ENCODE peak calls at places on chromosomes 1 and 21, in six cellular contexts. One of them, this sample, is unnamed.

GRCh38 chr1:78716186-78716585 is 66.6 kb downstream of the IFI44 start:
- DNase-seq in GM06990: no peak
- DNase-seq in CD8-positive, alpha-beta T cell: no peak
- DNase-seq in GM20000: no peak
- DNase-seq in glutamatergic neuron: no peak
- DNase-seq in BJ: no peak
- DNase-seq in this sample: no peak

GRCh38 chr21:26965567-26966359 is 1.1 kb downstream of the ADAMTS5 start:
- DNase-seq in BJ: no peak
- DNase-seq in GM20000: peak; percentile 25
- DNase-seq in GM06990: no peak
- DNase-seq in CD8-positive, alpha-beta T cell: no peak
- DNase-seq in glutamatergic neuron: peak; percentile 87
- DNase-seq in this sample: peak; percentile 20

GRCh38 chr1:42721926-42722325 is 18.1 kb downstream of the CLDN19 start:
- DNase-seq in glutamatergic neuron: no peak
- DNase-seq in BJ: no peak
- DNase-seq in GM20000: no peak
- DNase-seq in GM06990: no peak
- DNase-seq in CD8-positive, alpha-beta T cell: no peak
- DNase-seq in this sample: no peak

GRCh38 chr1:156233421-156234127 is 8.4 kb upstream of the BGLAP start:
- DNase-seq in glutamatergic neuron: no peak
- DNase-seq in BJ: peak; percentile 60
- DNase-seq in GM20000: no peak
- DNase-seq in CD8-positive, alpha-beta T cell: no peak
- DNase-seq in GM06990: no peak
- DNase-seq in this sample: no peak

GRCh38 chr1:53705446-53706096 is 33.4 kb downstream of the GLIS1 start:
- DNase-seq in BJ: no peak
- DNase-seq in CD8-positive, alpha-beta T cell: no peak
- DNase-seq in GM20000: no peak
- DNase-seq in GM06990: no peak
- DNase-seq in glutamatergic neuron: no peak
- DNase-seq in this sample: no peak

GRCh38 chr1:25700626-25701025 is 84.0 kb downstream of the MAN1C1 start:
- DNase-seq in glutamatergic neuron: peak; percentile 73
- DNase-seq in CD8-positive, alpha-beta T cell: no peak
- DNase-seq in GM20000: no peak
- DNase-seq in BJ: no peak
- DNase-seq in GM06990: no peak
- DNase-seq in this sample: no peak

GRCh38 chr21:30268608-30269197 is 14.0 kb downstream of the KRTAP24-1 start:
- DNase-seq in GM06990: no peak
- DNase-seq in glutamatergic neuron: no peak
- DNase-seq in GM20000: no peak
- DNase-seq in BJ: no peak
- DNase-seq in CD8-positive, alpha-beta T cell: no peak
- DNase-seq in this sample: no peak

GRCh38 chr1:10495475-10495817 is 20.7 kb downstream of the PEX14 start:
- DNase-seq in BJ: no peak
- DNase-seq in GM20000: no peak
- DNase-seq in GM06990: no peak
- DNase-seq in CD8-positive, alpha-beta T cell: no peak
- DNase-seq in glutamatergic neuron: peak; percentile 63
- DNase-seq in this sample: no peak

GRCh38 chr1:109513110-109513702 is 3.7 kb upstream of the AMIGO1 start:
- DNase-seq in glutamatergic neuron: no peak
- DNase-seq in GM20000: no peak
- DNase-seq in GM06990: no peak
- DNase-seq in CD8-positive, alpha-beta T cell: no peak
- DNase-seq in BJ: no peak
- DNase-seq in this sample: no peak

GRCh38 chr21:42183374-42184266 is 35.3 kb upstream of the ABCG1 start:
- DNase-seq in glutamatergic neuron: no peak
- DNase-seq in BJ: no peak
- DNase-seq in GM20000: no peak
- DNase-seq in GM06990: no peak
- DNase-seq in CD8-positive, alpha-beta T cell: no peak
- DNase-seq in this sample: no peak

GRCh38 chr1:76073471-76073870 is 1.1 kb upstream of the ST6GALNAC3 start:
- DNase-seq in glutamatergic neuron: no peak
- DNase-seq in GM06990: no peak
- DNase-seq in BJ: peak; percentile 41
- DNase-seq in CD8-positive, alpha-beta T cell: no peak
- DNase-seq in GM20000: no peak
- DNase-seq in this sample: no peak

GRCh38 chr1:76075877-76076276 is 1.3 kb downstream of the ST6GALNAC3 start:
- DNase-seq in glutamatergic neuron: no peak
- DNase-seq in GM06990: peak; percentile 48
- DNase-seq in CD8-positive, alpha-beta T cell: no peak
- DNase-seq in BJ: no peak
- DNase-seq in GM20000: no peak
- DNase-seq in this sample: no peak

GRCh38 chr1:76075188-76075489 is 593 bp downstream of the ST6GALNAC3 start:
- DNase-seq in glutamatergic neuron: no peak
- DNase-seq in BJ: no peak
- DNase-seq in GM06990: no peak
- DNase-seq in GM20000: no peak
- DNase-seq in CD8-positive, alpha-beta T cell: no peak
- DNase-seq in this sample: no peak

GRCh38 chr1:76070538-76070937 is 4.0 kb upstream of the ST6GALNAC3 start:
- DNase-seq in CD8-positive, alpha-beta T cell: no peak
- DNase-seq in GM20000: no peak
- DNase-seq in BJ: no peak
- DNase-seq in GM06990: no peak
- DNase-seq in glutamatergic neuron: no peak
- DNase-seq in this sample: no peak

GRCh38 chr1:76074321-76075187 is at the start of gene ST6GALNAC3:
- DNase-seq in CD8-positive, alpha-beta T cell: peak; percentile 63
- DNase-seq in glutamatergic neuron: peak; percentile 85
- DNase-seq in GM06990: peak; percentile 77
- DNase-seq in BJ: no peak
- DNase-seq in GM20000: peak; percentile 77
- DNase-seq in this sample: peak; percentile 79
- TF ChIP-seq CTCF in CD8-positive, alpha-beta T cell: no peak
- TF ChIP-seq CTCF in glutamatergic neuron: no peak
- TF ChIP-seq CTCF in GM06990: no peak
- TF ChIP-seq CTCF in BJ: no peak
- TF ChIP-seq CTCF in GM20000: no peak
- TF ChIP-seq CTCF in this sample: no peak

DNA sequence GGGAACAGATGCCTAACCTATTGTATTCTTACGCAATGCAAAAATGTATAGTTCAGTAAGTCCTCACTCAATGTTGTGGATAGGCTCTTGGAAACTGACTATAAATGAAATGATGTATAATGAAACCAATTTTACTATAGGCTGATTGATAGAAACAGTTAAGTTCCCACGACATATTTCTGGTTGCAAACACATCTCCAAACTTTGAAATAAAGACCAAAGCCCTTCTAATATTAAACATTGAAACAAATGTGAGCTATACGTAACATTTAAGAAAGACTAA is 29.1 kb downstream of the MAP3K21 start:
- DNase-seq in BJ: no peak
- DNase-seq in GM06990: no peak
- DNase-seq in GM20000: no peak
- DNase-seq in glutamatergic neuron: no peak
- DNase-seq in CD8-positive, alpha-beta T cell: no peak
- DNase-seq in this sample: no peak
- TF ChIP-seq CTCF in BJ: no peak
- TF ChIP-seq CTCF in GM06990: no peak
- TF ChIP-seq CTCF in GM20000: no peak
- TF ChIP-seq CTCF in glutamatergic neuron: no peak
- TF ChIP-seq CTCF in CD8-positive, alpha-beta T cell: no peak
- TF ChIP-seq CTCF in this sample: no peak

DNA sequence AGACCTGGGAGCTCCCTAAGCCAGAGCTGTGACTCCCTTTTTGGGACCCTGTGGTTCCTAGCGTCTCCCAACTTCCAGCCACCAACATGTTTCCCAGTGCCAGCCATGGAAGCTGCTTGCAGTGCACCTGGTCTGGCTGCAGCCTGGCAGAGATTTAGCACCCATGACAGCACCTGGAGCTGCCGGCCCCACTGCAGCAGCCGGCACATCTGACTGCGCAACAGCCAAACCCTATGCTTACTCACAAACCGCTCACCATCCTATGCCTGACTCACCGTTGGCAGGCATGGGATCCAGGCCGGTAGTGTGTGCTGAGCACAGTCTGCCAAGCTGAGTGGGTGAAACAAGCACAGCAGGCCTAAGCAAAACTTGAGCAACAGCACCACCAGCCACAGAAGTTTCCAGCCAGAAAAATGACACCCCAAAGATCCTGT is 435.9 kb upstream of the PRMT6 start:
- DNase-seq in BJ: no peak
- DNase-seq in CD8-positive, alpha-beta T cell: no peak
- DNase-seq in GM20000: no peak
- DNase-seq in glutamatergic neuron: no peak
- DNase-seq in GM06990: no peak
- DNase-seq in this sample: no peak
- TF ChIP-seq CTCF in BJ: no peak
- TF ChIP-seq CTCF in CD8-positive, alpha-beta T cell: no peak
- TF ChIP-seq CTCF in GM20000: no peak
- TF ChIP-seq CTCF in glutamatergic neuron: no peak
- TF ChIP-seq CTCF in GM06990: no peak
- TF ChIP-seq CTCF in this sample: no peak

GRCh38 chr1:241499910-241500309 is 19.6 kb downstream of the FH start:
- DNase-seq in glutamatergic neuron: no peak
- DNase-seq in BJ: no peak
- DNase-seq in GM06990: no peak
- DNase-seq in GM20000: no peak
- DNase-seq in CD8-positive, alpha-beta T cell: no peak
- DNase-seq in this sample: no peak
- TF ChIP-seq CTCF in glutamatergic neuron: peak; percentile 18
- TF ChIP-seq CTCF in BJ: peak; percentile 64
- TF ChIP-seq CTCF in GM06990: peak; percentile 43
- TF ChIP-seq CTCF in GM20000: peak; percentile 28
- TF ChIP-seq CTCF in CD8-positive, alpha-beta T cell: no peak
- TF ChIP-seq CTCF in this sample: peak; percentile 50

GRCh38 chr1:206469411-206469932 is 804 bp upstream of the IKBKE start:
- DNase-seq in GM06990: peak; percentile 49
- DNase-seq in glutamatergic neuron: no peak
- DNase-seq in CD8-positive, alpha-beta T cell: no peak
- DNase-seq in GM20000: peak; percentile 41
- DNase-seq in BJ: no peak
- DNase-seq in this sample: peak; percentile 44

GRCh38 chr1:206466840-206467649 is 3.2 kb upstream of the IKBKE start:
- DNase-seq in CD8-positive, alpha-beta T cell: no peak
- DNase-seq in GM06990: no peak
- DNase-seq in glutamatergic neuron: no peak
- DNase-seq in BJ: no peak
- DNase-seq in GM20000: no peak
- DNase-seq in this sample: no peak

GRCh38 chr1:206469933-206470691 is at the start of gene IKBKE:
- DNase-seq in CD8-positive, alpha-beta T cell: peak; percentile 29
- DNase-seq in BJ: no peak
- DNase-seq in GM06990: peak; percentile 64
- DNase-seq in GM20000: peak; percentile 77
- DNase-seq in glutamatergic neuron: no peak
- DNase-seq in this sample: peak; percentile 80

GRCh38 chr1:206467915-206468314 is 2.4 kb upstream of the IKBKE start:
- DNase-seq in BJ: no peak
- DNase-seq in GM20000: peak; percentile 59
- DNase-seq in CD8-positive, alpha-beta T cell: no peak
- DNase-seq in glutamatergic neuron: no peak
- DNase-seq in GM06990: peak; percentile 65
- DNase-seq in this sample: peak; percentile 55

DNA sequence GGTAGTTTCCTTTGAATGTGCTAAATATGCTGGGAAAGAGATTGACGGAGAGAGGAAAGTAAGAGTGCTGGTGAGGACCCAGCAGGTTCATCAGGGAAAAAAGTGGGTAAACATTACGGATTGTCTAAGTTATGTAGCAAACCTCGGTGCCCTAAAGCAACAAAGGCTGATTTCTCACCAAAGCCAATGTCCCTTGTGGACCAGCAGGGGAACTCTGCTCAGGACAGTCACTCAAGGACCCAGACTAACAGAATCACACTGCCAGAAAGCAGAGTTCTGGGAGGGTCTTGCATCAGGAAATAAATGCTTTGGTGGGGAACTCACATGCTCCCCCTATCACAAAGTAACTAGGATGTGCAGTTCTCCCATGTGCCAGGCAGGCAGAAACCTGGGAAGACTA is 1.7 kb upstream of the IKBKE start:
- DNase-seq in glutamatergic neuron: no peak
- DNase-seq in BJ: no peak
- DNase-seq in GM06990: no peak
- DNase-seq in GM20000: no peak
- DNase-seq in CD8-positive, alpha-beta T cell: no peak
- DNase-seq in this sample: no peak
- TF ChIP-seq CTCF in glutamatergic neuron: no peak
- TF ChIP-seq CTCF in BJ: no peak
- TF ChIP-seq CTCF in GM06990: no peak
- TF ChIP-seq CTCF in GM20000: no peak
- TF ChIP-seq CTCF in CD8-positive, alpha-beta T cell: no peak
- TF ChIP-seq CTCF in this sample: no peak

DNA sequence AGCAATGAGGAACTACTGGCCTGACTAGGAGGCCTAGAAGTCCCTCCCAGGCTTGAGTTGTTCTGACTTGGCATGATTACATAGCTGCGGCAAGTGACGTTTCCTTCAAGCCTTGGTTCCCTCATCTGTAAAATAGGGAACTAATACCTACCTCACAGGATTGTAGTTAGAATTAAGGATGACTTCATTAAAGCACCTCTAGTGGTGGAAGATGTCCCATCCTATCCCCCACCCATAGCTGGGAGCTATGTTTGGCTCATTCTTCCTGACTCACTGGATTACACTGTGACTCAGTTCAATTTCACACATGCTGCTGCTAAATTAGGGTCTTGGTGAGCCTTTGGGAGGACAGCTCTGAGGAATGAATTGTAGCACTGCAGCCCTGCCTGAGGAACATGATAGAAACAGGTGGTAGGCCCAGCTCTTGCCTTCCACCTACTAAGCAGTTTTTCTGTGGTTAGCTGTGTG is 6.0 kb upstream of the SHISA4 start:
- DNase-seq in BJ: peak; percentile 44
- DNase-seq in GM20000: no peak
- DNase-seq in CD8-positive, alpha-beta T cell: no peak
- DNase-seq in glutamatergic neuron: no peak
- DNase-seq in GM06990: peak; percentile 31
- DNase-seq in this sample: peak; percentile 42
- TF ChIP-seq CTCF in BJ: peak; percentile 39
- TF ChIP-seq CTCF in GM20000: no peak
- TF ChIP-seq CTCF in CD8-positive, alpha-beta T cell: no peak
- TF ChIP-seq CTCF in glutamatergic neuron: no peak
- TF ChIP-seq CTCF in GM06990: no peak
- TF ChIP-seq CTCF in this sample: no peak

DNA sequence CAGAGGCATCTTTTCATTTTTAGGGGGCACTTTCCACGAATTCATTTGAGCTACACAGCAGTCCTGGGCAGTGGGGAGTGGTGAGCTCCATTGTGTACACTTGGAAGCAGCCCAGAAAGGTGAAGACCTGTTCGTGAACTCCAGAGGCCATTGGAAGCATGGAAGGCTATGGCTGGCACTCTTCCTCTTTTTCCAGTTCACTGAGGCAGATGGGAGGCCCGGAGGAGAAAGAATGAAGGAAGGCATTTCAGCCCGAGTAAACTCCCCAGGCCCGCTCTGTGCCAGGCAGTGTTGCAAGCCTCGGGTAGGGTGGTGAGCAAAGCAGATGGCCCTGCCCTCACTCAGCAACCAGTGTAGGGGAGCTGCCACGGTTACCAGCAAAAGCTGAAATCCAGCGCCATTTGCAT is 673 bp upstream of the DHCR24 start:
- DNase-seq in BJ: no peak
- DNase-seq in GM20000: no peak
- DNase-seq in GM06990: no peak
- DNase-seq in glutamatergic neuron: peak; percentile 23
- DNase-seq in CD8-positive, alpha-beta T cell: no peak
- DNase-seq in this sample: no peak
- TF ChIP-seq CTCF in BJ: no peak
- TF ChIP-seq CTCF in GM20000: no peak
- TF ChIP-seq CTCF in GM06990: no peak
- TF ChIP-seq CTCF in glutamatergic neuron: no peak
- TF ChIP-seq CTCF in CD8-positive, alpha-beta T cell: no peak
- TF ChIP-seq CTCF in this sample: no peak

GRCh38 chr1:218347316-218347712 is 2.2 kb downstream of the TGFB2 start:
- DNase-seq in GM20000: no peak
- DNase-seq in GM06990: no peak
- DNase-seq in glutamatergic neuron: no peak
- DNase-seq in CD8-positive, alpha-beta T cell: no peak
- DNase-seq in BJ: no peak
- DNase-seq in this sample: no peak
- TF ChIP-seq CTCF in GM20000: no peak
- TF ChIP-seq CTCF in GM06990: no peak
- TF ChIP-seq CTCF in glutamatergic neuron: no peak
- TF ChIP-seq CTCF in CD8-positive, alpha-beta T cell: no peak
- TF ChIP-seq CTCF in BJ: peak; percentile 2
- TF ChIP-seq CTCF in this sample: no peak